ENCODE peak calls at places on chromosomes 16 and 17, in ten cellular contexts. C, Y, F, D, Z, Q, G, L, H and P are unnamed samples.

GRCh38 chr17:1371893-1372590 is 28.0 kb downstream of the YWHAE start:
- DNase-seq in Z (no peak), Q (no peak), G (no peak), H (no peak), L (no peak), C (no peak), Y (no peak), D (no peak), F (no peak), P (no peak)

GRCh38 chr16:25014500-25015147 is 545 bp downstream of the ARHGAP17 start:
- DNase-seq in C (no peak), F (peak; percentile 10), Z (peak; percentile 63), L (peak; percentile 35), Q (peak; percentile 7), G (peak; percentile 72), H (peak; percentile 86), Y (no peak), D (peak; percentile 22), P (peak; percentile 33)

GRCh38 chr17:49753959-49754391 is 10.0 kb downstream of the FAM117A start:
- DNase-seq in H (peak; percentile 80), G (no peak), F (no peak), L (no peak), C (no peak), Z (no peak), D (peak; percentile 62), Y (no peak), Q (no peak), P (no peak)

GRCh38 chr16:12458591-12459400 is 344.9 kb downstream of the CPPED1 start:
- DNase-seq in Y (no peak), D (peak; percentile 92), Q (peak; percentile 77), L (peak; percentile 53), C (no peak), G (no peak), H (no peak), Z (no peak), F (no peak), P (no peak)

GRCh38 chr17:28612936-28613872 is 781 bp downstream of the RSKR start:
- DNase-seq in Q (peak; percentile 19), L (no peak), Y (no peak), F (no peak), D (no peak), H (no peak), G (no peak), Z (peak; percentile 29), C (peak; percentile 31), P (no peak)

GRCh38 chr17:35313875-35314409 is 59.5 kb downstream of the SLFN11 start:
- DNase-seq in F (no peak), Y (no peak), Z (no peak), C (no peak), D (no peak), G (peak; percentile 71), H (peak; percentile 50), Q (no peak), L (no peak), P (no peak)

GRCh38 chr16:22291860-22292692 is 5.1 kb upstream of the POLR3E start:
- DNase-seq in D (peak; percentile 35), G (no peak), Q (no peak), H (no peak), F (no peak), L (no peak), Y (no peak), Z (no peak), C (no peak), P (no peak)

GRCh38 chr17:6455321-6455705 is 11.1 kb downstream of the PIMREG start:
- DNase-seq in F (no peak), L (no peak), Q (no peak), G (no peak), Z (peak; percentile 71), Y (no peak), H (no peak), C (peak; percentile 55), D (no peak), P (no peak)

GRCh38 chr17:55926276-55926995 is 175.6 kb downstream of the PCTP start:
- DNase-seq in H (no peak), Q (no peak), C (no peak), F (no peak), G (no peak), Z (no peak), D (no peak), Y (no peak), L (no peak), P (no peak)